ENCODE peak calls at places on chromosomes 11 and 22, in eight cellular contexts. One of them, this sample, is unnamed.

GRCh38 chr11:35183526-35183925 is 44.6 kb downstream of the CD44 start:
- DNase-seq in progenitor cell of endocrine pancreas: no peak
- DNase-seq in OCI-LY7: no peak
- DNase-seq in tibial artery: no peak
- DNase-seq in fibroblast of lung: no peak
- DNase-seq in GM23338: no peak
- DNase-seq in prostate gland: no peak
- DNase-seq in IMR-90: no peak
- DNase-seq in this sample: no peak

GRCh38 chr11:2557381-2557780 is 112.6 kb downstream of the KCNQ1 start:
- DNase-seq in fibroblast of lung: no peak
- DNase-seq in progenitor cell of endocrine pancreas: no peak
- DNase-seq in OCI-LY7: no peak
- DNase-seq in tibial artery: no peak
- DNase-seq in GM23338: no peak
- DNase-seq in IMR-90: no peak
- DNase-seq in prostate gland: no peak
- DNase-seq in this sample: no peak

GRCh38 chr11:125166903-125167291 is 2.3 kb downstream of the PKNOX2 start:
- DNase-seq in OCI-LY7: no peak
- DNase-seq in GM23338: no peak
- DNase-seq in tibial artery: no peak
- DNase-seq in IMR-90: no peak
- DNase-seq in prostate gland: no peak
- DNase-seq in progenitor cell of endocrine pancreas: no peak
- DNase-seq in fibroblast of lung: no peak
- DNase-seq in this sample: no peak

GRCh38 chr11:84607975-84608787 is 1019.0 kb downstream of the DLG2 start:
- DNase-seq in IMR-90: no peak
- DNase-seq in progenitor cell of endocrine pancreas: no peak
- DNase-seq in prostate gland: no peak
- DNase-seq in GM23338: no peak
- DNase-seq in fibroblast of lung: no peak
- DNase-seq in OCI-LY7: no peak
- DNase-seq in tibial artery: no peak
- DNase-seq in this sample: no peak

GRCh38 chr11:17572359-17572690 is 25.3 kb downstream of the OTOG start:
- DNase-seq in prostate gland: no peak
- DNase-seq in OCI-LY7: peak
- DNase-seq in progenitor cell of endocrine pancreas: no peak
- DNase-seq in tibial artery: no peak
- DNase-seq in IMR-90: no peak
- DNase-seq in fibroblast of lung: no peak
- DNase-seq in GM23338: no peak
- DNase-seq in this sample: no peak

GRCh38 chr22:47328550-47329243 is 566.2 kb downstream of the TBC1D22A start:
- DNase-seq in progenitor cell of endocrine pancreas: no peak
- DNase-seq in tibial artery: no peak
- DNase-seq in OCI-LY7: no peak
- DNase-seq in fibroblast of lung: peak
- DNase-seq in GM23338: no peak
- DNase-seq in IMR-90: peak
- DNase-seq in prostate gland: no peak
- DNase-seq in this sample: no peak

GRCh38 chr11:33953289-33953688 is 61.4 kb upstream of the LMO2 start:
- DNase-seq in IMR-90: no peak
- DNase-seq in tibial artery: no peak
- DNase-seq in GM23338: no peak
- DNase-seq in OCI-LY7: no peak
- DNase-seq in prostate gland: no peak
- DNase-seq in progenitor cell of endocrine pancreas: no peak
- DNase-seq in fibroblast of lung: no peak
- DNase-seq in this sample: no peak

GRCh38 chr11:76443254-76443935 is 1.4 kb upstream of the EMSY start:
- DNase-seq in prostate gland: no peak
- DNase-seq in progenitor cell of endocrine pancreas: no peak
- DNase-seq in fibroblast of lung: peak
- DNase-seq in OCI-LY7: no peak
- DNase-seq in GM23338: no peak
- DNase-seq in tibial artery: no peak
- DNase-seq in IMR-90: no peak
- DNase-seq in this sample: peak

GRCh38 chr11:67302571-67303131 is 679 bp upstream of the SSH3 start:
- DNase-seq in fibroblast of lung: no peak
- DNase-seq in IMR-90: peak
- DNase-seq in OCI-LY7: no peak
- DNase-seq in GM23338: peak
- DNase-seq in prostate gland: no peak
- DNase-seq in tibial artery: peak
- DNase-seq in progenitor cell of endocrine pancreas: no peak
- DNase-seq in this sample: peak

GRCh38 chr11:16356751-16357365 is 512 bp upstream of the SOX6 start:
- DNase-seq in prostate gland: no peak
- DNase-seq in progenitor cell of endocrine pancreas: no peak
- DNase-seq in fibroblast of lung: peak
- DNase-seq in GM23338: no peak
- DNase-seq in IMR-90: peak
- DNase-seq in OCI-LY7: no peak
- DNase-seq in tibial artery: peak
- DNase-seq in this sample: no peak

GRCh38 chr11:44568706-44569473 is 3.4 kb downstream of the CD82 start:
- DNase-seq in tibial artery: peak
- DNase-seq in progenitor cell of endocrine pancreas: no peak
- DNase-seq in prostate gland: peak
- DNase-seq in OCI-LY7: peak
- DNase-seq in fibroblast of lung: peak
- DNase-seq in GM23338: no peak
- DNase-seq in IMR-90: peak
- DNase-seq in this sample: no peak

GRCh38 chr22:48741540-48741939 is 1086.1 kb downstream of the BRD1 start:
- DNase-seq in OCI-LY7: no peak
- DNase-seq in prostate gland: no peak
- DNase-seq in IMR-90: no peak
- DNase-seq in GM23338: no peak
- DNase-seq in tibial artery: no peak
- DNase-seq in progenitor cell of endocrine pancreas: no peak
- DNase-seq in fibroblast of lung: no peak
- DNase-seq in this sample: no peak

GRCh38 chr22:27686534-27686933 is 115.0 kb downstream of the MN1 start:
- DNase-seq in fibroblast of lung: peak
- DNase-seq in tibial artery: peak
- DNase-seq in IMR-90: peak
- DNase-seq in GM23338: no peak
- DNase-seq in OCI-LY7: no peak
- DNase-seq in progenitor cell of endocrine pancreas: no peak
- DNase-seq in prostate gland: no peak
- DNase-seq in this sample: no peak

GRCh38 chr11:75338516-75339218 is 12.8 kb downstream of the ARRB1 start:
- DNase-seq in OCI-LY7: no peak
- DNase-seq in GM23338: no peak
- DNase-seq in IMR-90: peak
- DNase-seq in fibroblast of lung: peak
- DNase-seq in tibial artery: no peak
- DNase-seq in progenitor cell of endocrine pancreas: no peak
- DNase-seq in prostate gland: no peak
- DNase-seq in this sample: no peak

GRCh38 chr11:118109231-118109630 is 22.5 kb upstream of the SMIM35 start:
- DNase-seq in prostate gland: no peak
- DNase-seq in fibroblast of lung: peak
- DNase-seq in OCI-LY7: no peak
- DNase-seq in tibial artery: no peak
- DNase-seq in progenitor cell of endocrine pancreas: no peak
- DNase-seq in GM23338: no peak
- DNase-seq in IMR-90: peak
- DNase-seq in this sample: no peak

GRCh38 chr11:119794756-119795155 is 65.8 kb upstream of the NECTIN1 start:
- DNase-seq in IMR-90: no peak
- DNase-seq in GM23338: no peak
- DNase-seq in OCI-LY7: no peak
- DNase-seq in prostate gland: no peak
- DNase-seq in fibroblast of lung: peak
- DNase-seq in progenitor cell of endocrine pancreas: no peak
- DNase-seq in tibial artery: no peak
- DNase-seq in this sample: no peak

GRCh38 chr11:62399868-62400245 is 19.0 kb upstream of the SCGB1A1 start:
- DNase-seq in IMR-90: no peak
- DNase-seq in OCI-LY7: no peak
- DNase-seq in tibial artery: no peak
- DNase-seq in progenitor cell of endocrine pancreas: no peak
- DNase-seq in prostate gland: no peak
- DNase-seq in GM23338: no peak
- DNase-seq in fibroblast of lung: no peak
- DNase-seq in this sample: no peak

GRCh38 chr22:44118645-44119315 is 61.9 kb upstream of the PARVG start:
- DNase-seq in fibroblast of lung: no peak
- DNase-seq in OCI-LY7: no peak
- DNase-seq in IMR-90: no peak
- DNase-seq in tibial artery: no peak
- DNase-seq in progenitor cell of endocrine pancreas: no peak
- DNase-seq in GM23338: no peak
- DNase-seq in prostate gland: no peak
- DNase-seq in this sample: no peak

DNA sequence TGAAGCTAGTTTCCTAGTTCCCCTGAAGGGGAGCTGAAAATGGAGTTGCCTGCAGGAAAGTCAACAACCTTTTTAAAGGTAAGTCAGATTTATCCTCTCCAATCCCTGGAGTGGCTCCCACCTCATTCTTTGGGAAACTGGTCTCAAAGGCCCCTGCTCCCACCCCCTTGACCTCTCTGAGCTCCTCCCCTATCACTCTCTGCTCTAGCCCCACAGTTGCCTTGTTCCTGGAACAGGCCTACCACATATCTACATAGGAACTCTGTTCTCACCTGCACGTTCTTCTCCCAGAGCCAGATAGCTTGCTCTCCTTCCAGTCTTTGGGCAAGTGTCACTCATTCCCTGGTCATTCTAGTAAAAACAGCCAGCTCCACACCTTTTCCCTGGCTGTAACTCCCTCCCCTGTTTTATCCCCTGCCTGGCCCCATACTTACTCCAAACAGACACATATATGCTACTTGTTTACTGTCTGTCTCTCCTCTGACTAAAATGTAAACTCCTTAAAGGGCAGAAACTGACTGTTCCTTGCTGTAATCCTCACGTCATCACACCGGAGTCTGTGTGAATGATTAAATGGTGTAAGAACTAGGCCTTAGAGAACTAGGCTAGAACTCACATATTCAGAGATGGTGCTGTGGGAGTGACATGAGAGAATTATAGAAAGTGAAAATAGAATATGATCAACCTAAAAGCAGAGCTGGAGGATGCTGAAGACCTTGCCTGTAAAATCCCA is 53.3 kb downstream of the TCF20 start:
- DNase-seq in GM23338: no peak
- DNase-seq in OCI-LY7: no peak
- DNase-seq in tibial artery: no peak
- DNase-seq in prostate gland: no peak
- DNase-seq in IMR-90: peak
- DNase-seq in fibroblast of lung: no peak
- DNase-seq in progenitor cell of endocrine pancreas: no peak
- DNase-seq in this sample: no peak
- TF ChIP-seq CTCF in GM23338: no peak
- TF ChIP-seq CTCF in OCI-LY7: no peak
- TF ChIP-seq CTCF in tibial artery: no peak
- TF ChIP-seq CTCF in prostate gland: no peak
- TF ChIP-seq CTCF in IMR-90: no peak
- TF ChIP-seq CTCF in fibroblast of lung: no peak
- TF ChIP-seq CTCF in progenitor cell of endocrine pancreas: no peak
- TF ChIP-seq CTCF in this sample: no peak

DNA sequence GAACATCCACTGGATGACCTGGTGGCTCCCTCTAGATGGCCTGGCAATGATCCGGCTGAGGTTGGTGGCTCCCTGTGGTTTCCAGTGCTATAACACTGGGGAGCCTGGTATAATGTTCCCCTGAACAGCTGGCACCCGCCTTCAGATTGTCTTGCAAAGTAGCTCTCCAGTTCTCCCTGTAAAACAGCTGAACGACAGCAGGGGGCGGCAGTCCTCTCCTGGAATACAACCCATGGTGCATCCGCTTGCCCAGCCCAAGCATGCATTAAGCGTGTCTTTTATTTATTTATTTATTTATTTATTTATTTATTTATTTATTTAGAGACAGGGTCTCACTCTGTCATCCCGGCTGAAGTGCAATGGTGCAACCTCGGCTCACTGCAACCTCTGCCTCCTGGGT is 258.9 kb downstream of the BUD13 start:
- DNase-seq in prostate gland: no peak
- DNase-seq in tibial artery: peak
- DNase-seq in GM23338: peak
- DNase-seq in fibroblast of lung: peak
- DNase-seq in IMR-90: peak
- DNase-seq in OCI-LY7: no peak
- DNase-seq in progenitor cell of endocrine pancreas: peak
- DNase-seq in this sample: peak
- TF ChIP-seq CTCF in prostate gland: no peak
- TF ChIP-seq CTCF in tibial artery: no peak
- TF ChIP-seq CTCF in GM23338: peak
- TF ChIP-seq CTCF in fibroblast of lung: no peak
- TF ChIP-seq CTCF in IMR-90: peak
- TF ChIP-seq CTCF in OCI-LY7: peak
- TF ChIP-seq CTCF in progenitor cell of endocrine pancreas: peak
- TF ChIP-seq CTCF in this sample: peak

GRCh38 chr22:20652582-20652981 is 121.3 kb upstream of the SERPIND1 start:
- DNase-seq in OCI-LY7: no peak
- DNase-seq in fibroblast of lung: no peak
- DNase-seq in progenitor cell of endocrine pancreas: no peak
- DNase-seq in GM23338: no peak
- DNase-seq in tibial artery: no peak
- DNase-seq in prostate gland: no peak
- DNase-seq in IMR-90: no peak
- DNase-seq in this sample: no peak
- TF ChIP-seq CTCF in OCI-LY7: no peak
- TF ChIP-seq CTCF in fibroblast of lung: no peak
- TF ChIP-seq CTCF in progenitor cell of endocrine pancreas: no peak
- TF ChIP-seq CTCF in GM23338: no peak
- TF ChIP-seq CTCF in tibial artery: no peak
- TF ChIP-seq CTCF in prostate gland: no peak
- TF ChIP-seq CTCF in IMR-90: no peak
- TF ChIP-seq CTCF in this sample: no peak

DNA sequence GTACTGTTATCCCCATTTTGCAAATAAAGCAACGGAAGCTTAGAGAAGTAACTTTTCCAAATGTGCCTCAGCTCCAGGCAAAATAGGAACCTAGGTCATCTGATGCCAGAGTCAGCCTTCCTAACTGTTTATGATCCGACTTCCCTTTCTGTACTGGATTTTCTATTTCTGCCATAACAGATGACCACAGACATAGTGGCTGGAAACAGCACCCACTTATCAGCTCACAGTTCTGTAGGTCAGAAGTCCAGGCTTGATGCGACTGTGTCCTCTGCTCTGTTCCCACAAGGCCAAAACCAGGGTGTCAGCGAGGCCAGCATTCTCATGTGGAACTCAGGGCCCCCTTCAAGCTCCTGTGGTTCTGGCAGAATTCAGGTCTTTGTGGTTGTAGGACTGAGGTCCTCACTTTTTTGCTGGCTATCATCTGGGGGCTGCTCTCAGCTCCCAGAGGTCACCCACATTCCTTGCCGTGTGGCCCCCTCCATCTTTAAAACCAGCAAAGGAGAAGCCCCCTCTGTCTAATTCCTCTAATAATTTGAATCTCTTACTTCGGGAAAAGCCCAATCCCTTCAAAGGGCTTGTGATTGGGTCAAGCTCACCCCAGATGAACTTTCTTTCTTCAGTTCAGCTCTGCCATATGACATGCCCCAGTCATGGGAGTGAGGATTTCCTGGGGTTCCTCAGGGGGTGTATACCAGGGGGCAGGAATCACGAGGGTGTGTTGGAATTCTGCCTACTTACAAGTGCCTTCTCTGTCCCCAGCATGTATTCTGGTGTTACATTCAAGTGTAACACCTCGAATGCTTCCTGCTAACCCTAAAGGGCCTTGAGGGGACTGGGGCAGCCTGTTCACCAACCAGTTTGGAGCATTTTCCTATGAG is 15.3 kb downstream of the KCNJ5 start:
- DNase-seq in tibial artery: no peak
- DNase-seq in fibroblast of lung: no peak
- DNase-seq in progenitor cell of endocrine pancreas: no peak
- DNase-seq in OCI-LY7: no peak
- DNase-seq in GM23338: no peak
- DNase-seq in IMR-90: no peak
- DNase-seq in prostate gland: no peak
- DNase-seq in this sample: no peak
- TF ChIP-seq CTCF in tibial artery: no peak
- TF ChIP-seq CTCF in fibroblast of lung: no peak
- TF ChIP-seq CTCF in progenitor cell of endocrine pancreas: no peak
- TF ChIP-seq CTCF in OCI-LY7: no peak
- TF ChIP-seq CTCF in GM23338: no peak
- TF ChIP-seq CTCF in IMR-90: no peak
- TF ChIP-seq CTCF in prostate gland: no peak
- TF ChIP-seq CTCF in this sample: no peak